ENCODE peak calls at places on chromosomes 4 and X, in five cellular contexts. One of them, this sample, is unnamed.

GRCh38 chr4:15654556-15655222 is 468 bp downstream of the FBXL5 start:
- DNase-seq in nucleus accumbens: peak; percentile 52
- DNase-seq in endothelial cell: peak; percentile 49
- DNase-seq in AG10803: peak; percentile 35
- DNase-seq in adipocyte: peak; percentile 67
- DNase-seq in this sample: peak; percentile 61

GRCh38 chrX:74779175-74779574 is 146.1 kb downstream of the NEXMIF start:
- DNase-seq in nucleus accumbens: no peak
- DNase-seq in endothelial cell: no peak
- DNase-seq in AG10803: no peak
- DNase-seq in adipocyte: no peak
- DNase-seq in this sample: peak; percentile 0

GRCh38 chrX:5080812-5081211 is 1147.9 kb downstream of the NLGN4X start:
- DNase-seq in nucleus accumbens: no peak
- DNase-seq in endothelial cell: no peak
- DNase-seq in AG10803: no peak
- DNase-seq in adipocyte: no peak
- DNase-seq in this sample: no peak

GRCh38 chrX:110561036-110561435 is 202.4 kb downstream of the RTL9 start:
- DNase-seq in nucleus accumbens: no peak
- DNase-seq in endothelial cell: no peak
- DNase-seq in AG10803: peak; percentile 68
- DNase-seq in adipocyte: no peak
- DNase-seq in this sample: peak; percentile 70

GRCh38 chrX:14409341-14409740 is 120.0 kb upstream of the GLRA2 start:
- DNase-seq in nucleus accumbens: no peak
- DNase-seq in endothelial cell: no peak
- DNase-seq in AG10803: peak; percentile 3
- DNase-seq in adipocyte: peak; percentile 3
- DNase-seq in this sample: peak; percentile 15

GRCh38 chr4:182585321-182585720 is 331.9 kb downstream of the DCTD start:
- DNase-seq in nucleus accumbens: no peak
- DNase-seq in endothelial cell: no peak
- DNase-seq in AG10803: no peak
- DNase-seq in adipocyte: no peak
- DNase-seq in this sample: no peak

GRCh38 chrX:11462136-11462535 is 168.9 kb downstream of the AMELX start:
- DNase-seq in nucleus accumbens: no peak
- DNase-seq in endothelial cell: no peak
- DNase-seq in AG10803: no peak
- DNase-seq in adipocyte: peak; percentile 35
- DNase-seq in this sample: peak; percentile 38

GRCh38 chr4:20078644-20079043 is 173.1 kb upstream of the SLIT2 start:
- DNase-seq in nucleus accumbens: no peak
- DNase-seq in endothelial cell: no peak
- DNase-seq in AG10803: no peak
- DNase-seq in adipocyte: no peak
- DNase-seq in this sample: no peak

GRCh38 chrX:48474127-48474526 is 1.9 kb upstream of the FTSJ1 start:
- DNase-seq in nucleus accumbens: no peak
- DNase-seq in endothelial cell: peak; percentile 21
- DNase-seq in AG10803: no peak
- DNase-seq in adipocyte: no peak
- DNase-seq in this sample: peak; percentile 52

GRCh38 chr4:30295652-30296051 is 424.5 kb upstream of the PCDH7 start:
- DNase-seq in nucleus accumbens: no peak
- DNase-seq in endothelial cell: no peak
- DNase-seq in AG10803: no peak
- DNase-seq in adipocyte: no peak
- DNase-seq in this sample: no peak

This sample was measured in GM23248.